ENCODE peak calls at places on chromosomes 2 and 18, in six cellular contexts. One of them, this sample, is unnamed.

GRCh38 chr18:76448262-76449109 is 46.6 kb downstream of the ZNF516 start:
- DNase-seq in ovary: peak
- DNase-seq in stomach: no peak
- DNase-seq in HCT116: no peak
- DNase-seq in uterus: no peak
- DNase-seq in A549: no peak
- DNase-seq in this sample: no peak

GRCh38 chr2:169363570-169364150 is 1.3 kb upstream of the LRP2 start:
- DNase-seq in ovary: peak
- DNase-seq in stomach: no peak
- DNase-seq in HCT116: no peak
- DNase-seq in uterus: no peak
- DNase-seq in A549: peak
- DNase-seq in this sample: no peak

GRCh38 chr2:108935231-108935863 is 53.7 kb downstream of the EDAR start:
- DNase-seq in ovary: no peak
- DNase-seq in stomach: no peak
- DNase-seq in HCT116: no peak
- DNase-seq in uterus: no peak
- DNase-seq in A549: no peak
- DNase-seq in this sample: no peak

GRCh38 chr18:3194947-3195612 is 24.7 kb downstream of the MYOM1 start:
- DNase-seq in ovary: no peak
- DNase-seq in stomach: no peak
- DNase-seq in HCT116: no peak
- DNase-seq in uterus: no peak
- DNase-seq in A549: no peak
- DNase-seq in this sample: peak

GRCh38 chr2:237791977-237792727 is 6.4 kb upstream of the RBM44 start:
- DNase-seq in ovary: no peak
- DNase-seq in stomach: no peak
- DNase-seq in HCT116: no peak
- DNase-seq in uterus: no peak
- DNase-seq in A549: peak
- DNase-seq in this sample: no peak

GRCh38 chr18:22971038-22971437 is 37.9 kb downstream of the RBBP8 start:
- DNase-seq in ovary: no peak
- DNase-seq in stomach: no peak
- DNase-seq in HCT116: no peak
- DNase-seq in uterus: peak
- DNase-seq in A549: no peak
- DNase-seq in this sample: no peak

GRCh38 chr2:65663831-65664407 is 231.5 kb upstream of the SPRED2 start:
- DNase-seq in ovary: no peak
- DNase-seq in stomach: no peak
- DNase-seq in HCT116: no peak
- DNase-seq in uterus: no peak
- DNase-seq in A549: no peak
- DNase-seq in this sample: no peak

GRCh38 chr2:105592288-105592687 is 152.4 kb upstream of the NCK2 start:
- DNase-seq in ovary: no peak
- DNase-seq in stomach: no peak
- DNase-seq in HCT116: no peak
- DNase-seq in uterus: no peak
- DNase-seq in A549: no peak
- DNase-seq in this sample: no peak

GRCh38 chr18:10006261-10006903 is 92.6 kb downstream of the VAPA start:
- DNase-seq in ovary: no peak
- DNase-seq in stomach: no peak
- DNase-seq in HCT116: no peak
- DNase-seq in uterus: peak
- DNase-seq in A549: peak
- DNase-seq in this sample: no peak

GRCh38 chr2:149915151-149915550 is 327.6 kb upstream of the MMADHC start:
- DNase-seq in ovary: no peak
- DNase-seq in stomach: no peak
- DNase-seq in HCT116: no peak
- DNase-seq in uterus: no peak
- DNase-seq in A549: no peak
- DNase-seq in this sample: no peak

GRCh38 chr2:241846406-241846805 is 12.3 kb downstream of the PDCD1 start:
- DNase-seq in ovary: no peak
- DNase-seq in stomach: no peak
- DNase-seq in HCT116: no peak
- DNase-seq in uterus: no peak
- DNase-seq in A549: no peak
- DNase-seq in this sample: no peak

GRCh38 chr2:172358784-172359556 is 68.4 kb upstream of the ITGA6 start:
- DNase-seq in ovary: peak
- DNase-seq in stomach: no peak
- DNase-seq in HCT116: no peak
- DNase-seq in uterus: peak
- DNase-seq in A549: no peak
- DNase-seq in this sample: no peak

GRCh38 chr2:101114815-101115214 is 36.4 kb downstream of the TBC1D8 start:
- DNase-seq in ovary: no peak
- DNase-seq in stomach: no peak
- DNase-seq in HCT116: no peak
- DNase-seq in uterus: no peak
- DNase-seq in A549: no peak
- DNase-seq in this sample: peak

GRCh38 chr2:237514474-237515130 is 27.6 kb downstream of the MLPH start:
- DNase-seq in ovary: no peak
- DNase-seq in stomach: no peak
- DNase-seq in HCT116: no peak
- DNase-seq in uterus: no peak
- DNase-seq in A549: no peak
- DNase-seq in this sample: no peak

GRCh38 chr2:85953476-85953875 is 64.7 kb upstream of the ST3GAL5 start:
- DNase-seq in ovary: no peak
- DNase-seq in stomach: no peak
- DNase-seq in HCT116: no peak
- DNase-seq in uterus: no peak
- DNase-seq in A549: no peak
- DNase-seq in this sample: no peak

GRCh38 chr2:38375711-38376345 is 1.2 kb downstream of the ATL2 start:
- DNase-seq in ovary: peak
- DNase-seq in stomach: no peak
- DNase-seq in HCT116: no peak
- DNase-seq in uterus: peak
- DNase-seq in A549: no peak
- DNase-seq in this sample: peak

GRCh38 chr2:143901185-143901842 is 618.6 kb downstream of the ZEB2 start:
- DNase-seq in ovary: no peak
- DNase-seq in stomach: no peak
- DNase-seq in HCT116: peak
- DNase-seq in uterus: no peak
- DNase-seq in A549: peak
- DNase-seq in this sample: no peak
- TF ChIP-seq CTCF in ovary: no peak
- TF ChIP-seq CTCF in stomach: no peak
- TF ChIP-seq CTCF in HCT116: peak
- TF ChIP-seq CTCF in uterus: no peak
- TF ChIP-seq CTCF in A549: no peak
- TF ChIP-seq CTCF in this sample: no peak

GRCh38 chr18:7567487-7568425 is 640 bp downstream of the PTPRM start:
- DNase-seq in ovary: peak
- DNase-seq in stomach: peak
- DNase-seq in HCT116: no peak
- DNase-seq in uterus: peak
- DNase-seq in A549: peak
- DNase-seq in this sample: peak

GRCh38 chr18:7565677-7566076 is 1.4 kb upstream of the PTPRM start:
- DNase-seq in ovary: no peak
- DNase-seq in stomach: no peak
- DNase-seq in HCT116: no peak
- DNase-seq in uterus: no peak
- DNase-seq in A549: no peak
- DNase-seq in this sample: no peak

GRCh38 chr18:7568426-7568825 is 1.3 kb downstream of the PTPRM start:
- DNase-seq in ovary: peak
- DNase-seq in stomach: peak
- DNase-seq in HCT116: no peak
- DNase-seq in uterus: peak
- DNase-seq in A549: no peak
- DNase-seq in this sample: peak

GRCh38 chr18:7566244-7566586 is 901 bp upstream of the PTPRM start:
- DNase-seq in ovary: no peak
- DNase-seq in stomach: no peak
- DNase-seq in HCT116: no peak
- DNase-seq in uterus: no peak
- DNase-seq in A549: no peak
- DNase-seq in this sample: no peak

DNA sequence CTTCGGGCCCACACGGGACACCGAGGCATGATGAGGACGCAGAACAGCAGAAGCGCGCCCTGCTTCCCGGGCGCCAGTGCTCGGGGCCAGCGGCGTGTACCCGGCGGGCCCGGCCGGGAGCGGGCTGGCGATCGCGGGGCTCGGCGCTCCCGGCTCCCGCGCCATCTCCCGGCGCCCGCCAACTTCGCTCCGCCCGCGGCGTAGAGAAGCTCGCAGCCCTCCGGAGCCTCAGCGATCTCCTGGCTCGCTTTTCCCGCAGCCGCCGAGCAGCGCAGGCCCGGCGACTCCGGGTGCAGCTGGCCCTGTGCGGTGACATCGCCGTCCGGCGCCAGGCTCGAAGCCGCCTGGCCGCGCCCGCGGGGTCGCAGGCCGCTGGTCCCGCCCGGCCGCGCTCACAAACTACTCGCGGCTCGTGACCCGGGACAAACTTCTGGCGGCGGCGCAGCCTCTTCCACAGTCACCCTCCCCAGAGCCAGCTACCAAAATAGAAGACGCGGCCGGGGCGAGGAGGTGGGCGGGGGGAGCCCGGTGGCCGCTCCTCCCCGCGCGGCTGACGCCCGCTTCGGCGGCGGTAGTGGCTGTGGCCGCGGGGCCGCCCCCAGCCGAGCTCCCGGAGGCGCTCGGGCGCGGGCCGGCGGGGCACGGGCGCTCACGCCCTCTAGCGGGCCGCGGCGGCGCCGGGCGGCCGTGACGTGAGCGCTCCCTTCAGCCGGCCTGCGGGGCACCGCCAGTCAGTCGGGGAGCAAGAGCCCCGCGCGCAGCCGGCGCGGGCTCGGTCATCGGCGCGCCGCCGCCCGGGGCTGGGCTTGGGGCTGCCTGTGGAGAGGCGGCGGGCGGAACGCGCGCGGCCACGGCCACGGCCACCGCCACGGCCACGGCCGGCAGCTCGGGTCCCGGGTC is at the start of gene PTPRM:
- DNase-seq in ovary: peak
- DNase-seq in stomach: peak
- DNase-seq in HCT116: peak
- DNase-seq in uterus: peak
- DNase-seq in A549: peak
- DNase-seq in this sample: peak
- TF ChIP-seq POLR2A in ovary: peak
- TF ChIP-seq POLR2A in stomach: no peak
- TF ChIP-seq POLR2A in HCT116: no peak
- TF ChIP-seq POLR2A in uterus: peak
- TF ChIP-seq POLR2A in A549: peak
- TF ChIP-seq POLR2A in this sample: peak

DNA sequence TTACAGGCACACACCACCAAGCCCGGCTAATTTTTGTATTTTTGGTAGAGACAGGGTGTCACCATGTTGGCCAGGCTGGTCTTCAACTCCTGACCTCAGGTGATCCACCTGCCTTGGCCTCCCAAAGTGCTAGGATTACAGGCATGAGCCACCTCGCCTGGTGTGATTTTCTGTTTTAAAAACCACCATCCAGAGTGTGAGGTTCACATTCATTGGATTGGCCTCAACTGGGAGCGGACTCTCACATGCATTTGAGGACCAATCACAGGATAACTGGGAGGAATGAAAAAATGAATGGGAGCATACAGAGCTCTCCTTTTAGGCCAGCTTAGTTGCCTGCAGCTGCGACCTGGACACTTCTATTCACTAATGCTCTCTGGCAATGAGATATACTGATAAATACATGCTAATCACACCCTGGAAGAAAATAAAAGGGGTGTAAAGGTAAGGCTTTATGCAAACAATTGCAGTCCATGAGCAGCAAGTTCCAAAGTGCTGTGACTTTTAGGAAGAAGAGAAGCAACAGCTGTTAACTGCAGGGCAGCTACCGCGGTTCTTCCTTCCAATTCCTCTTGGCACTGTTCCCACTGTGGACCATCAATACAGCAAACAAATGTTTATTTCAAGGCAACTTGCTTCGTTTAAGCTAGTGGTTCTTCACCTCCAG is 49.4 kb upstream of the FZD5 start:
- DNase-seq in ovary: no peak
- DNase-seq in stomach: no peak
- DNase-seq in HCT116: no peak
- DNase-seq in uterus: no peak
- DNase-seq in A549: no peak
- DNase-seq in this sample: no peak
- H3K27ac ChIP-seq in ovary: no peak
- H3K27ac ChIP-seq in stomach: peak
- H3K27ac ChIP-seq in HCT116: no peak
- H3K27ac ChIP-seq in uterus: no peak
- H3K27ac ChIP-seq in A549: peak
- H3K27ac ChIP-seq in this sample: no peak

GRCh38 chr2:46489430-46489829 is 10.1 kb downstream of the TMEM247 start:
- DNase-seq in ovary: no peak
- DNase-seq in stomach: no peak
- DNase-seq in HCT116: no peak
- DNase-seq in uterus: no peak
- DNase-seq in A549: no peak
- DNase-seq in this sample: no peak

GRCh38 chr2:46493241-46493970 is 14.0 kb downstream of the TMEM247 start:
- DNase-seq in ovary: no peak
- DNase-seq in stomach: no peak
- DNase-seq in HCT116: no peak
- DNase-seq in uterus: no peak
- DNase-seq in A549: peak
- DNase-seq in this sample: no peak

GRCh38 chr2:46492301-46492700 is 12.9 kb downstream of the TMEM247 start:
- DNase-seq in ovary: no peak
- DNase-seq in stomach: no peak
- DNase-seq in HCT116: no peak
- DNase-seq in uterus: no peak
- DNase-seq in A549: no peak
- DNase-seq in this sample: no peak

GRCh38 chr2:46488389-46488788 is 9.0 kb downstream of the TMEM247 start:
- DNase-seq in ovary: no peak
- DNase-seq in stomach: no peak
- DNase-seq in HCT116: no peak
- DNase-seq in uterus: no peak
- DNase-seq in A549: no peak
- DNase-seq in this sample: no peak

DNA sequence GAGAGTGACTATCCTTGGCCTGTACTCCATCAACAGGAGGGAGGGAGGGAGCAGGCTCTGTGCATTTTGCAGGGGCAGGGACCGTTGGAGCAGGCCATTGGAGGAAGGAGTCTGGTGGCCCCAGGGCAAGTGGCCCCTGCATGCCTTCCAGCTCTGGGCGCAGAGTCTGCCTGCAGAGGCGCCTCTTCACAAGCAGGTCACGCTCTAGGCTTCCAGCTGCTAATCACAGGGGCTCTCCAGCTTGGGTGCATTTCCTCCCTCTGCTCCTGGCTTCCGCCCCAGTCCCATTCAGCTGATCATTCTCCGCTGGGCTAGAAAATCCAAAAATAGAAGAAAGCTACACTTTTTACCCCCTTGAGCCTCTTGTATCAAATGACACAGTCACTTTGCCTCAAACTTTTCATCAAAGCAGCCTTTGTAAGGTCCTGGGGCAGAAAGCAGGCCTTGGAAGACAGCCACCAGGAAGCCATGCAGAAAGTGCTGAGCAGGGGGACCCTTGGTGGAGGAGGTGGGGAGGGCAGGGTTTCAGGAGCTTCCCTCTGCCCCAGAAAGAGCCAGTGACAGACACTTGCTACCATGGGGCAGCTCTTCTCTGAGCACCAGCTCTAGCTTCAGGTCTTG is 11.3 kb downstream of the TMEM247 start:
- DNase-seq in ovary: peak
- DNase-seq in stomach: no peak
- DNase-seq in HCT116: no peak
- DNase-seq in uterus: peak
- DNase-seq in A549: no peak
- DNase-seq in this sample: peak
- TF ChIP-seq CTCF in ovary: no peak
- TF ChIP-seq CTCF in stomach: no peak
- TF ChIP-seq CTCF in HCT116: no peak
- TF ChIP-seq CTCF in uterus: no peak
- TF ChIP-seq CTCF in A549: no peak
- TF ChIP-seq CTCF in this sample: no peak